ENCODE peak calls at places on chromosomes 1 and 21, in four cellular contexts. One of them, this sample, is unnamed.

GRCh38 chr1:204461331-204462228 is 33.0 kb downstream of the PIK3C2B start:
- DNase-seq in neural crest cell: no peak
- DNase-seq in HS-5: no peak
- DNase-seq in PC-9: no peak
- DNase-seq in this sample: peak

GRCh38 chr1:154967331-154967950 is 3.1 kb downstream of the SHC1 start:
- DNase-seq in neural crest cell: no peak
- DNase-seq in PC-9: no peak
- DNase-seq in HS-5: no peak
- DNase-seq in this sample: no peak

GRCh38 chr1:117613249-117613968 is 7.6 kb downstream of the TENT5C start:
- DNase-seq in HS-5: no peak
- DNase-seq in neural crest cell: no peak
- DNase-seq in PC-9: no peak
- DNase-seq in this sample: no peak

GRCh38 chr1:84632142-84632541 is 57.9 kb upstream of the CTBS start:
- DNase-seq in neural crest cell: no peak
- DNase-seq in PC-9: no peak
- DNase-seq in HS-5: no peak
- DNase-seq in this sample: no peak

GRCh38 chr1:53327183-53327941 is 508 bp downstream of the LRP8 start:
- DNase-seq in neural crest cell: peak
- DNase-seq in HS-5: no peak
- DNase-seq in PC-9: peak
- DNase-seq in this sample: peak

GRCh38 chr1:241828576-241828975 is 19.4 kb upstream of the EXO1 start:
- DNase-seq in HS-5: no peak
- DNase-seq in PC-9: no peak
- DNase-seq in neural crest cell: no peak
- DNase-seq in this sample: no peak

GRCh38 chr1:217457016-217457415 is 173.9 kb downstream of the GPATCH2 start:
- DNase-seq in PC-9: no peak
- DNase-seq in neural crest cell: no peak
- DNase-seq in HS-5: no peak
- DNase-seq in this sample: no peak

GRCh38 chr1:42183646-42184268 is 19.2 kb upstream of the GUCA2A start:
- DNase-seq in HS-5: no peak
- DNase-seq in neural crest cell: no peak
- DNase-seq in PC-9: no peak
- DNase-seq in this sample: no peak

GRCh38 chr1:44485229-44485932 is 80.3 kb downstream of the RNF220 start:
- DNase-seq in neural crest cell: no peak
- DNase-seq in PC-9: peak
- DNase-seq in HS-5: peak
- DNase-seq in this sample: no peak

GRCh38 chr1:97943354-97943753 is 22.5 kb upstream of the DPYD start:
- DNase-seq in PC-9: no peak
- DNase-seq in neural crest cell: no peak
- DNase-seq in HS-5: peak
- DNase-seq in this sample: no peak

GRCh38 chr1:42620307-42620706 is 37.9 kb upstream of the PPIH start:
- DNase-seq in PC-9: no peak
- DNase-seq in neural crest cell: no peak
- DNase-seq in HS-5: no peak
- DNase-seq in this sample: no peak

GRCh38 chr1:211715976-211716375 is 40.6 kb upstream of the NEK2 start:
- DNase-seq in PC-9: no peak
- DNase-seq in HS-5: no peak
- DNase-seq in neural crest cell: no peak
- DNase-seq in this sample: no peak

GRCh38 chr1:149885364-149886111 is 13.8 kb upstream of the BOLA1 start:
- DNase-seq in neural crest cell: peak
- DNase-seq in PC-9: peak
- DNase-seq in HS-5: peak
- DNase-seq in this sample: peak

GRCh38 chr1:64574301-64574700 is 104.4 kb downstream of the CACHD1 start:
- DNase-seq in PC-9: no peak
- DNase-seq in HS-5: peak
- DNase-seq in neural crest cell: no peak
- DNase-seq in this sample: no peak

GRCh38 chr1:159826436-159827101 is at the start of gene SLAMF8:
- DNase-seq in HS-5: no peak
- DNase-seq in neural crest cell: no peak
- DNase-seq in PC-9: no peak
- DNase-seq in this sample: peak

GRCh38 chr1:183676515-183677189 is 23.5 kb upstream of the APOBEC4 start:
- DNase-seq in neural crest cell: no peak
- DNase-seq in PC-9: no peak
- DNase-seq in HS-5: no peak
- DNase-seq in this sample: no peak

GRCh38 chr1:90605070-90605469 is 112.0 kb downstream of the BARHL2 start:
- DNase-seq in HS-5: no peak
- DNase-seq in PC-9: no peak
- DNase-seq in neural crest cell: no peak
- DNase-seq in this sample: no peak

GRCh38 chr1:43587594-43587993 is 56.9 kb downstream of the PTPRF start:
- DNase-seq in PC-9: no peak
- DNase-seq in HS-5: no peak
- DNase-seq in neural crest cell: no peak
- DNase-seq in this sample: no peak

GRCh38 chr21:43928230-43928607 is 63.2 kb downstream of the AGPAT3 start:
- DNase-seq in neural crest cell: no peak
- DNase-seq in HS-5: no peak
- DNase-seq in PC-9: no peak
- DNase-seq in this sample: no peak

GRCh38 chr1:109208847-109209463 is 4.8 kb upstream of the SARS1 start:
- DNase-seq in HS-5: no peak
- DNase-seq in neural crest cell: no peak
- DNase-seq in PC-9: no peak
- DNase-seq in this sample: no peak

GRCh38 chr1:180234369-180235076 is 4.5 kb downstream of the LHX4 start:
- DNase-seq in HS-5: no peak
- DNase-seq in PC-9: no peak
- DNase-seq in neural crest cell: no peak
- DNase-seq in this sample: no peak

GRCh38 chr1:77370161-77370560 is 88.3 kb downstream of the AK5 start:
- DNase-seq in neural crest cell: no peak
- DNase-seq in HS-5: no peak
- DNase-seq in PC-9: no peak
- DNase-seq in this sample: no peak

GRCh38 chr1:114610546-114611245 is 29.3 kb upstream of the BCAS2 start:
- DNase-seq in PC-9: peak
- DNase-seq in HS-5: peak
- DNase-seq in neural crest cell: no peak
- DNase-seq in this sample: no peak

GRCh38 chr1:203286161-203286984 is 18.9 kb upstream of the BTG2 start:
- DNase-seq in PC-9: no peak
- DNase-seq in neural crest cell: no peak
- DNase-seq in HS-5: no peak
- DNase-seq in this sample: peak

GRCh38 chr1:236099622-236100021 is 34.7 kb upstream of the NID1 start:
- DNase-seq in HS-5: no peak
- DNase-seq in neural crest cell: no peak
- DNase-seq in PC-9: no peak
- DNase-seq in this sample: no peak

GRCh38 chr1:56324504-56324903 is 254.9 kb downstream of the PLPP3 start:
- DNase-seq in HS-5: no peak
- DNase-seq in neural crest cell: no peak
- DNase-seq in PC-9: no peak
- DNase-seq in this sample: no peak

GRCh38 chr21:44370027-44370735 is 16.8 kb downstream of the TRPM2 start:
- DNase-seq in HS-5: peak
- DNase-seq in neural crest cell: peak
- DNase-seq in PC-9: peak
- DNase-seq in this sample: no peak

This sample was measured in left cardiac atrium.